ENCODE peak calls at places on chromosomes 13 and 19, in four cellular contexts. P is HCT116, S is uterus, F is adrenal gland. H is an unnamed sample.

GRCh38 chr13:78121459-78122348 is 203.1 kb upstream of the EDNRB start:
- DNase-seq in S (peak; percentile 44), P (peak; percentile 34), F (peak; percentile 64), H (no peak)

GRCh38 chr13:25167775-25168174 is 4.3 kb downstream of the AMER2 start:
- DNase-seq in S (no peak), P (no peak), F (no peak), H (no peak)

GRCh38 chr13:74136089-74136658 is 2.0 kb upstream of the KLF12 start:
- DNase-seq in S (no peak), F (no peak), P (no peak), H (peak; percentile 15)

GRCh38 chr19:1076951-1077350 is 10.0 kb downstream of the ARHGAP45 start:
- DNase-seq in P (no peak), F (peak; percentile 57), S (no peak), H (no peak)

GRCh38 chr19:14091086-14091884 is 734 bp upstream of the SAMD1 start:
- DNase-seq in S (peak; percentile 51), P (no peak), F (peak; percentile 71), H (peak; percentile 71)

GRCh38 chr19:10977773-10978155 is 16.9 kb downstream of the SMARCA4 start:
- DNase-seq in F (no peak), S (no peak), P (no peak), H (no peak)

GRCh38 chr19:4115050-4115817 is 8.7 kb downstream of the MAP2K2 start:
- DNase-seq in F (peak; percentile 76), S (no peak), P (no peak), H (no peak)

GRCh38 chr19:44684892-44685847 is 13.8 kb upstream of the CEACAM16 start:
- DNase-seq in P (peak; percentile 95), F (peak; percentile 89), S (peak; percentile 62), H (peak; percentile 73)

GRCh38 chr13:75929074-75929473 is 292.9 kb downstream of the LMO7 start:
- DNase-seq in S (no peak), P (no peak), F (no peak), H (no peak)

GRCh38 chr13:48131481-48131992 is 36.6 kb upstream of the MED4 start:
- DNase-seq in P (no peak), F (no peak), S (no peak), H (no peak)

GRCh38 chr13:102267191-102267590 is 134.7 kb downstream of the FGF14 start:
- DNase-seq in S (no peak), P (no peak), F (no peak), H (no peak)

GRCh38 chr13:37476874-37477273 is 121.7 kb downstream of the POSTN start:
- DNase-seq in S (no peak), P (no peak), F (no peak), H (no peak)

GRCh38 chr19:29121684-29122083 is 91.3 kb downstream of the UQCRFS1 start:
- DNase-seq in F (peak; percentile 58), S (no peak), P (no peak), H (peak; percentile 30)

GRCh38 chr19:8302357-8302691 is 5.8 kb downstream of the CD320 start:
- DNase-seq in F (peak; percentile 77), S (peak; percentile 11), P (no peak), H (no peak)

GRCh38 chr13:31835932-31836331 is 96.6 kb downstream of the RXFP2 start:
- DNase-seq in F (no peak), P (no peak), S (no peak), H (peak; percentile 10)

GRCh38 chr19:48053856-48054255 is 10.0 kb upstream of the CABP5 start:
- DNase-seq in P (no peak), F (no peak), S (no peak), H (no peak)

GRCh38 chr13:39037410-39037879 is 444 bp downstream of the PROSER1 start:
- DNase-seq in P (no peak), F (no peak), S (no peak), H (peak; percentile 29)

GRCh38 chr13:109740121-109740520 is 46.3 kb downstream of the IRS2 start:
- DNase-seq in P (no peak), F (no peak), S (no peak), H (no peak)

GRCh38 chr13:40148742-40149141 is 493.3 kb downstream of the COG6 start:
- DNase-seq in P (no peak), F (no peak), S (no peak), H (no peak)

GRCh38 chr13:40384976-40385857 is 281.2 kb downstream of the FOXO1 start:
- DNase-seq in F (no peak), S (no peak), P (no peak), H (no peak)

GRCh38 chr19:5943623-5944022 is 29.6 kb downstream of the CAPS start:
- DNase-seq in P (no peak), S (no peak), F (no peak), H (no peak)
- TF ChIP-seq POLR2A in P (no peak), S (no peak), F (no peak), H (no peak)

GRCh38 chr13:26253787-26254582 is at the start of gene CDK8:
- DNase-seq in F (peak; percentile 89), S (peak; percentile 89), P (peak; percentile 83), H (peak; percentile 36)
- TF ChIP-seq POLR2A in F (peak; percentile 83), S (peak; percentile 65), P (peak; percentile 59), H (peak; percentile 82)

DNA sequence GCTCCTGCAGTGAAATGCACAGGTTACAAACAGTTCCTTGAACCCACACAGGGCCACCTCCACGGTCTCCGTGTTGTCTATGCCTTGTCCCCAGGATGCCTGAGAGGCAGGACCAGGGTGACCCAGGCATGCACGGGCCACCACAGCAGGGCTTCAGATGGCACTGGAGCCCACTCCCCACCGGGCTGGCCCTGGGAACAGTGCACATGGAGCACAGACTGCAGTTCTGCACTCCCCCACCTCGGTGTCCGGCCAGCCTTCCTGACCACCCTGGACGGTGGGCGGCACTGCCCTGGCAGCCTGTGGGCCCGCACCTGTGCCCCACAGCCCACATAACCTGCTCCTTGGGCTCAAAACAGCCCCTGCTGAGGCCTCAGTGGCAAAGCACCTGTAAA is 14.3 kb upstream of the SLC35E1 start:
- DNase-seq in F (no peak), P (no peak), S (no peak), H (no peak)
- TF ChIP-seq POLR2A in F (no peak), P (no peak), S (no peak), H (no peak)

DNA sequence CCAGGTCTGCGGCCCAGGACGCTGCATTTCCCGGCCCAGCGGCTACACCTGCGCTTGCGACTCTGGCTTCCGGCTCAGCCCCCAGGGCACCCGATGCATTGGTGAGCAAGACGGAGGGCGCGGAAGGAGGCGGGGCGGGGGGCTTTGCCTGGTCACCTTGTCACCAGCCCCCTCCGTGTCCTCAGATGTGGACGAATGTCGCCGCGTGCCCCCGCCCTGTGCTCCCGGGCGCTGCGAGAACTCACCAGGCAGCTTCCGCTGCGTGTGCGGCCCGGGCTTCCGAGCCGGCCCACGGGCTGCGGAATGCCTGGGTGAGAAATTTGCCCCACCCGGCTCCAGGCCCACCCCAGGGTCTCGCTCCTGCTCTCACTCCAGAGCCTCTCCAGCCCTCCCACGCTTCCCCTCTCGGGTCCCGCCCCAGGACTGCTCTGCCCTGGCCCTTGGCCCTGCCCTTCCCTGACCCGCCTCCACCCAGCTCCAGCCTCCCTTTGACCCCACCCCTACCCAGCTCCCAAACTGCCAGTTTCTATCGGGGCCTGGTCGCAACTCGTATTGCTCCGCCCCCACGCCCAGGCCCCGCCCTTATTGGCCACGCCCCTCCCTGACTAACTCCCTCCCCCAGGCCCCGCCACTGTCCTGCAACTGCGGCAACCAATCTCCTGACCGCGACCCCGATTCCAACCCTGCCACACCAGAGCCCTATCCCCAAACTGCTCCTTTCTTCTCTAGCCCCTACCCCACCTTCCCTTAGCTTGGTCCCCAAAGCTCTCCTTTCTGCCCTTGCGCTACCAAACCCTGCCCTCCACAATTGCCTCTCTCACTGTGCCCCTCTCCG is 8.6 kb downstream of the LTBP4 start:
- DNase-seq in P (peak; percentile 88), S (peak; percentile 95), F (peak; percentile 97), H (peak; percentile 98)
- TF ChIP-seq POLR2A in P (no peak), S (no peak), F (peak; percentile 24), H (no peak)

GRCh38 chr13:58883405-58883804 is 1251.9 kb downstream of the PCDH17 start:
- DNase-seq in F (no peak), P (no peak), S (no peak), H (no peak)
- TF ChIP-seq POLR2A in F (no peak), P (no peak), S (no peak), H (no peak)

GRCh38 chr19:38875656-38876345 is 2.3 kb downstream of the RINL start:
- DNase-seq in F (no peak), P (no peak), S (no peak), H (no peak)

GRCh38 chr19:38879400-38879751 is 1.3 kb upstream of the RINL start:
- DNase-seq in F (no peak), P (no peak), S (no peak), H (no peak)

GRCh38 chr19:38878575-38879399 is 712 bp upstream of the RINL start:
- DNase-seq in S (no peak), F (no peak), P (no peak), H (no peak)

GRCh38 chr19:38880076-38880881 is 2.2 kb upstream of the RINL start:
- DNase-seq in S (no peak), F (no peak), P (no peak), H (no peak)

DNA sequence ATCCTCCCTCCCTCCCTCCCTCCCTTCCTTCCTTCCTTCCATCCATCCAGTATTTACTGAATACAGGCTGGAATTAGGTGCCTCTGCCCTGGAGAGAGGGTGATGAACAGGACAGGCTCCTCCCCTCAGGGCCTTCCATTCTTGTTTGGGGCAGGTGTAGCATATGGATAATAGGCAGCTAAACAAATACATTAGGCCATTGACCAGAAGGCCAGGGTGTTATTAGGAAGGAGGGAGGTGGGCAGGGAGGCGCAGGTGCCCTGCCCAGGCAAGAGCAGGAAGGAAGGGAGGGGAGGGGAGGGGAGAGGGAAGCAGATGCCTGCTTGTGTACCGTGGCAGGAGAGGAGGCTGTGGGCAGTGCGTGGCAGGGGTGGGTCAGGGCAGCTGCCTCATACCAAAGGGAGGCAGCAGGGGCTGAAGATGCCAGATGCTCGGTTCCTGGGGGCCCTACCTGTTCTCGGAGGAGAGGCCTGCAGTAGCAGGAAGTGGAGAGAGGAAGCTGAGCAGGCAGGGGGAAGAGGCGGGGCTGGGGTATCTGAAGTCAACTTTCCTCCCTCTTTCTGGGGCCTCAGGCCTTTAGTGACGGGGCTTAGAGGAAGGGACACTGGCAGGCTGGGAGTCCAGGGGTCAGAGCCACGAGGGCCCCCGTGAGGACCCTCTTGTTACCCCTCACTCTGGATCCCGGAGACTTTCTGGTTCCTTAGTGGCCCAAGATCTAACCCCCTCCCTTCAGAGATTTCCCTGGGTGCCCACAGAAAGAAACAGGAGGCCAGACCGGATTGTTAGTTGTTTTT is at the start of gene RINL:
- DNase-seq in F (no peak), S (no peak), P (no peak), H (no peak)
- TF ChIP-seq POLR2A in F (no peak), S (no peak), P (no peak), H (no peak)

GRCh38 chr19:42270346-42271044 is 1.4 kb downstream of the CIC start:
- DNase-seq in S (peak; percentile 53), P (no peak), F (peak; percentile 76), H (peak; percentile 90)
- TF ChIP-seq POLR2A in S (no peak), P (no peak), F (peak; percentile 61), H (peak; percentile 55)

H was measured in H54.